ENCODE peak calls at places on chromosomes 7 and 10, in seven cellular contexts. One of them, this sample, is unnamed.

GRCh38 chr10:36172054-36172531 is 530.0 kb upstream of the FZD8 start:
- DNase-seq in K562: no peak
- DNase-seq in HCT116: no peak
- DNase-seq in H1: no peak
- DNase-seq in GM12878: no peak
- DNase-seq in HepG2: no peak
- DNase-seq in SK-N-SH: no peak
- DNase-seq in this sample: no peak

GRCh38 chr10:47140752-47141348 is 159.1 kb upstream of the GDF10 start:
- DNase-seq in SK-N-SH: no peak
- DNase-seq in GM12878: no peak
- DNase-seq in HepG2: no peak
- DNase-seq in HCT116: no peak
- DNase-seq in H1: no peak
- DNase-seq in K562: no peak
- DNase-seq in this sample: no peak

GRCh38 chr10:25226775-25227682 is 52.2 kb downstream of the GPR158 start:
- DNase-seq in HepG2: peak
- DNase-seq in HCT116: peak
- DNase-seq in SK-N-SH: peak
- DNase-seq in GM12878: peak
- DNase-seq in K562: peak
- DNase-seq in H1: no peak
- DNase-seq in this sample: no peak

GRCh38 chr7:47536705-47537611 is 45.0 kb downstream of the TNS3 start:
- DNase-seq in H1: no peak
- DNase-seq in HepG2: no peak
- DNase-seq in GM12878: no peak
- DNase-seq in SK-N-SH: peak
- DNase-seq in K562: no peak
- DNase-seq in HCT116: no peak
- DNase-seq in this sample: peak

GRCh38 chr7:91249506-91250233 is 14.6 kb upstream of the FZD1 start:
- DNase-seq in K562: no peak
- DNase-seq in SK-N-SH: no peak
- DNase-seq in GM12878: no peak
- DNase-seq in H1: no peak
- DNase-seq in HCT116: no peak
- DNase-seq in HepG2: no peak
- DNase-seq in this sample: peak

GRCh38 chr10:66926841-66927240 is 1.0 kb downstream of the LRRTM3 start:
- DNase-seq in H1: no peak
- DNase-seq in GM12878: no peak
- DNase-seq in HCT116: no peak
- DNase-seq in K562: no peak
- DNase-seq in HepG2: no peak
- DNase-seq in SK-N-SH: no peak
- DNase-seq in this sample: no peak

GRCh38 chr10:6918305-6918704 is 338.2 kb upstream of the PRKCQ start:
- DNase-seq in SK-N-SH: peak
- DNase-seq in K562: peak
- DNase-seq in HCT116: no peak
- DNase-seq in H1: peak
- DNase-seq in GM12878: no peak
- DNase-seq in HepG2: no peak
- DNase-seq in this sample: peak

GRCh38 chr10:123009105-123009805 is 449 bp downstream of the ACADSB start:
- DNase-seq in SK-N-SH: peak
- DNase-seq in K562: peak
- DNase-seq in HepG2: no peak
- DNase-seq in HCT116: no peak
- DNase-seq in H1: no peak
- DNase-seq in GM12878: no peak
- DNase-seq in this sample: no peak

GRCh38 chr10:15725603-15726002 is 5.9 kb upstream of the ITGA8 start:
- DNase-seq in K562: peak
- DNase-seq in HCT116: peak
- DNase-seq in HepG2: peak
- DNase-seq in H1: no peak
- DNase-seq in SK-N-SH: peak
- DNase-seq in GM12878: no peak
- DNase-seq in this sample: peak

GRCh38 chr7:29854257-29854938 is 48.1 kb downstream of the WIPF3 start:
- DNase-seq in HepG2: no peak
- DNase-seq in HCT116: no peak
- DNase-seq in H1: no peak
- DNase-seq in K562: no peak
- DNase-seq in GM12878: no peak
- DNase-seq in SK-N-SH: no peak
- DNase-seq in this sample: no peak

GRCh38 chr7:29859491-29860180 is 53.3 kb downstream of the WIPF3 start:
- DNase-seq in HepG2: no peak
- DNase-seq in K562: no peak
- DNase-seq in SK-N-SH: no peak
- DNase-seq in GM12878: no peak
- DNase-seq in H1: no peak
- DNase-seq in HCT116: no peak
- DNase-seq in this sample: no peak

GRCh38 chr7:29857654-29858053 is 51.3 kb downstream of the WIPF3 start:
- DNase-seq in HepG2: no peak
- DNase-seq in H1: no peak
- DNase-seq in SK-N-SH: no peak
- DNase-seq in GM12878: no peak
- DNase-seq in HCT116: no peak
- DNase-seq in K562: no peak
- DNase-seq in this sample: no peak

GRCh38 chr7:29858080-29858951 is 52.0 kb downstream of the WIPF3 start:
- DNase-seq in K562: no peak
- DNase-seq in SK-N-SH: no peak
- DNase-seq in H1: no peak
- DNase-seq in HCT116: no peak
- DNase-seq in HepG2: no peak
- DNase-seq in GM12878: no peak
- DNase-seq in this sample: no peak

DNA sequence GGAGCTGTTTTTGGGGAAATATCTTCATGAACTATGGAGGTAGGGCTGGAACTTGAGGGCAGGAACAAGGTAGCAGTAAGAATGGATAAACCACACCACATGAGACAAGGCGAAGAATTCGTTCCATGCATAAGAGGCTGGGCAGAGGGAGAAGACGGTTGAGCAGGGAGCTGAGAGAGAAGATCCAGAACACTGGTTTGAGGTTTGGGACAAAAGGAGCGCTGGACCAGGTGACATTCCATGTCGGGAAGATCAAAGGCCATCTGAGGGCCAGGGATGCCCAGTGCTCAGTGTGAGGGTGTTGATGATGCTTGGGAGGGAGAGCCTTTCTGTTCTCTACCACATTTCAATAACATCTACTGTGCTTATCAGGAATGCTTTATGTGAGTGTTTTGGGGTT is 52.8 kb downstream of the WIPF3 start:
- DNase-seq in SK-N-SH: no peak
- DNase-seq in HCT116: no peak
- DNase-seq in GM12878: no peak
- DNase-seq in K562: no peak
- DNase-seq in H1: no peak
- DNase-seq in HepG2: no peak
- DNase-seq in this sample: no peak
- TF ChIP-seq JUND in SK-N-SH: no peak
- TF ChIP-seq JUND in HCT116: no peak
- TF ChIP-seq JUND in GM12878: no peak
- TF ChIP-seq JUND in K562: no peak
- TF ChIP-seq JUND in H1: no peak
- TF ChIP-seq JUND in HepG2: no peak
- TF ChIP-seq JUND in this sample: no peak

GRCh38 chr7:49023345-49024330 is 99.3 kb downstream of the CDC14C start:
- DNase-seq in SK-N-SH: no peak
- DNase-seq in HCT116: no peak
- DNase-seq in HepG2: no peak
- DNase-seq in H1: no peak
- DNase-seq in GM12878: no peak
- DNase-seq in K562: no peak
- DNase-seq in this sample: no peak
- TF ChIP-seq JUND in SK-N-SH: no peak
- TF ChIP-seq JUND in HCT116: no peak
- TF ChIP-seq JUND in HepG2: no peak
- TF ChIP-seq JUND in H1: no peak
- TF ChIP-seq JUND in GM12878: no peak
- TF ChIP-seq JUND in K562: no peak
- TF ChIP-seq JUND in this sample: no peak

GRCh38 chr7:25716421-25716820 is 435.6 kb upstream of the NFE2L3 start:
- DNase-seq in SK-N-SH: no peak
- DNase-seq in HepG2: no peak
- DNase-seq in K562: no peak
- DNase-seq in H1: no peak
- DNase-seq in HCT116: no peak
- DNase-seq in GM12878: no peak
- DNase-seq in this sample: no peak
- TF ChIP-seq JUND in SK-N-SH: no peak
- TF ChIP-seq JUND in HepG2: no peak
- TF ChIP-seq JUND in K562: no peak
- TF ChIP-seq JUND in H1: no peak
- TF ChIP-seq JUND in HCT116: no peak
- TF ChIP-seq JUND in GM12878: no peak
- TF ChIP-seq JUND in this sample: no peak

GRCh38 chr10:28796606-28797512 is 119.5 kb downstream of the BAMBI start:
- DNase-seq in H1: no peak
- DNase-seq in HepG2: no peak
- DNase-seq in GM12878: no peak
- DNase-seq in K562: peak
- DNase-seq in SK-N-SH: no peak
- DNase-seq in HCT116: no peak
- DNase-seq in this sample: no peak

GRCh38 chr10:28798964-28799363 is 121.6 kb downstream of the BAMBI start:
- DNase-seq in H1: no peak
- DNase-seq in K562: no peak
- DNase-seq in SK-N-SH: no peak
- DNase-seq in GM12878: no peak
- DNase-seq in HCT116: no peak
- DNase-seq in HepG2: no peak
- DNase-seq in this sample: no peak

GRCh38 chr10:28800144-28800543 is 122.8 kb downstream of the BAMBI start:
- DNase-seq in SK-N-SH: no peak
- DNase-seq in HepG2: no peak
- DNase-seq in GM12878: no peak
- DNase-seq in HCT116: no peak
- DNase-seq in K562: no peak
- DNase-seq in H1: no peak
- DNase-seq in this sample: no peak

GRCh38 chr10:28797904-28798371 is 120.6 kb downstream of the BAMBI start:
- DNase-seq in GM12878: no peak
- DNase-seq in SK-N-SH: no peak
- DNase-seq in HepG2: no peak
- DNase-seq in HCT116: no peak
- DNase-seq in H1: no peak
- DNase-seq in K562: no peak
- DNase-seq in this sample: no peak

DNA sequence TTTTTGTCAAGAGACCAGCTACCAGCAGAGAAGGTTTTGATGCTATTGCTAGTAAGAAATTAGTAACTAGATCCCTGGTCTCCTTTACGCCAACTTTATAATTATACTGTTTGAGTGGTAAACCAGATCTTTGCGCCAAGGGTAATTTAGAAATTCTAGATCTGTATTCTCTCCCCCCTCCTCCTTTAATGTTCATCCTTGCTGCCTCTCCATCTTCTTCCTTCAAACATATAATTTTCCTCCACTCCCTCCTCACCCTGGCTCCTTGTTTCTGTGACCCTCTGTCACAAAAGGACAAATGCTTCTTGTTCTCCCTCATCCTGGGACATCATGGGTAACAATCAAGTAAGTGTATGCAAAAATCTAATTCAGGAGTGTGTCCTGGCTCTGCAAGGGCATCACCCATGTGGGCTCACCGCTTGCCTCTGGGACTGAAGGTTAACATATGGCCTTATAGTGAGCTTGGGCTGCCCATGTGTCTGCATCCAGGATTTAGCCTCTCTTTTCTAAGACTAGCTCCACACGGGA is 121.2 kb downstream of the BAMBI start:
- DNase-seq in K562: no peak
- DNase-seq in SK-N-SH: no peak
- DNase-seq in HCT116: no peak
- DNase-seq in HepG2: no peak
- DNase-seq in H1: no peak
- DNase-seq in GM12878: no peak
- DNase-seq in this sample: no peak
- TF ChIP-seq JUND in K562: no peak
- TF ChIP-seq JUND in SK-N-SH: no peak
- TF ChIP-seq JUND in HCT116: no peak
- TF ChIP-seq JUND in HepG2: no peak
- TF ChIP-seq JUND in H1: no peak
- TF ChIP-seq JUND in GM12878: no peak
- TF ChIP-seq JUND in this sample: no peak

GRCh38 chr7:34361663-34362250 is 296.3 kb upstream of the NPSR1 start:
- DNase-seq in GM12878: no peak
- DNase-seq in HepG2: no peak
- DNase-seq in HCT116: no peak
- DNase-seq in SK-N-SH: no peak
- DNase-seq in H1: no peak
- DNase-seq in K562: no peak
- DNase-seq in this sample: no peak
- TF ChIP-seq JUND in GM12878: no peak
- TF ChIP-seq JUND in HepG2: no peak
- TF ChIP-seq JUND in HCT116: no peak
- TF ChIP-seq JUND in SK-N-SH: no peak
- TF ChIP-seq JUND in H1: no peak
- TF ChIP-seq JUND in K562: no peak
- TF ChIP-seq JUND in this sample: no peak

This sample was measured in T47D.